ENCODE peak calls at places on chromosomes 7 and 10, in five cellular contexts. Q, R, I, A and D are unnamed samples.

GRCh38 chr10:80259405-80259871 is 30.0 kb downstream of the MAT1A start:
- DNase-seq in Q (no peak), R (no peak), I (no peak), A (no peak), D (no peak)

GRCh38 chr7:69654381-69654780 is 56.1 kb downstream of the AUTS2 start:
- DNase-seq in Q (no peak), R (no peak), I (no peak), A (peak), D (peak)

GRCh38 chr7:98168181-98168903 is 42.9 kb upstream of the BHLHA15 start:
- DNase-seq in Q (no peak), R (peak), I (peak), A (peak), D (peak)

GRCh38 chr10:123061865-123062264 is 53.1 kb downstream of the ACADSB start:
- DNase-seq in Q (no peak), R (no peak), I (no peak), A (no peak), D (no peak)

GRCh38 chr7:13800694-13801448 is 188.6 kb downstream of the ETV1 start:
- DNase-seq in Q (no peak), R (peak), I (peak), A (no peak), D (peak)

GRCh38 chr7:123729217-123729578 is 19.6 kb downstream of the WASL start:
- DNase-seq in Q (no peak), R (no peak), I (no peak), A (no peak), D (no peak)

GRCh38 chr10:84267503-84268126 is 22.8 kb downstream of the RGR start:
- DNase-seq in Q (no peak), R (peak), I (peak), A (peak), D (peak)

GRCh38 chr10:85490431-85490830 is 876.2 kb downstream of the GRID1 start:
- DNase-seq in Q (no peak), R (no peak), I (no peak), A (no peak), D (no peak)

GRCh38 chr10:102657984-102658724 is 13.9 kb downstream of the TRIM8 start:
- DNase-seq in Q (peak), R (no peak), I (no peak), A (no peak), D (peak)

GRCh38 chr7:74404388-74404700 is 49.4 kb upstream of the GTF2IRD1 start:
- DNase-seq in Q (no peak), R (no peak), I (no peak), A (no peak), D (no peak)

GRCh38 chr7:114415054-114415997 is 711 bp downstream of the FOXP2 start:
- DNase-seq in Q (no peak), R (no peak), I (no peak), A (no peak), D (no peak)

GRCh38 chr10:44010873-44011602 is 362.4 kb upstream of the ZNF32 start:
- DNase-seq in Q (no peak), R (peak), I (no peak), A (peak), D (peak)

GRCh38 chr10:69242844-69243212 is 22.7 kb downstream of the HKDC1 start:
- DNase-seq in Q (no peak), R (no peak), I (no peak), A (no peak), D (peak)

GRCh38 chr7:139915864-139916716 is 87.0 kb downstream of the TBXAS1 start:
- DNase-seq in Q (no peak), R (peak), I (peak), A (peak), D (peak)

GRCh38 chr7:11613292-11613930 is 218.6 kb downstream of the THSD7A start:
- DNase-seq in Q (no peak), R (no peak), I (no peak), A (no peak), D (no peak)

GRCh38 chr10:87538092-87538795 is 33.6 kb downstream of the MINPP1 start:
- DNase-seq in Q (no peak), R (no peak), I (no peak), A (no peak), D (peak)

GRCh38 chr7:41058986-41059741 is 643.7 kb downstream of the INHBA start:
- DNase-seq in Q (no peak), R (peak), I (no peak), A (no peak), D (peak)

GRCh38 chr10:115084434-115084833 is 8.7 kb upstream of the ATRNL1 start:
- DNase-seq in Q (no peak), R (no peak), I (no peak), A (no peak), D (no peak)

GRCh38 chr7:28986723-28987122 is 28.6 kb upstream of the TRIL start:
- DNase-seq in Q (no peak), R (no peak), I (peak), A (no peak), D (peak)

GRCh38 chr7:767580-767940 is 40.5 kb upstream of the PRKAR1B start:
- DNase-seq in Q (no peak), R (peak), I (no peak), A (no peak), D (no peak)

GRCh38 chr7:30252885-30253795 is 31.3 kb upstream of the ZNRF2 start:
- DNase-seq in Q (peak), R (peak), I (no peak), A (no peak), D (no peak)

GRCh38 chr10:88528196-88528595 is 54.9 kb downstream of the RNLS start:
- DNase-seq in Q (no peak), R (no peak), I (peak), A (no peak), D (no peak)

GRCh38 chr7:44408596-44408995 is 81.9 kb downstream of the NUDCD3 start:
- DNase-seq in Q (no peak), R (no peak), I (no peak), A (no peak), D (no peak)

GRCh38 chr10:5968037-5968680 is 9.2 kb downstream of the IL15RA start:
- DNase-seq in Q (peak), R (no peak), I (no peak), A (no peak), D (no peak)

GRCh38 chr10:28087675-28088351 is 88.9 kb upstream of the ODAD2 start:
- DNase-seq in Q (no peak), R (peak), I (peak), A (no peak), D (peak)

GRCh38 chr7:1811850-1812692 is 142.0 kb downstream of the ELFN1 start:
- DNase-seq in Q (peak), R (peak), I (no peak), A (peak), D (no peak)

GRCh38 chr7:28096713-28097112 is 83.9 kb downstream of the JAZF1 start:
- DNase-seq in Q (peak), R (no peak), I (peak), A (peak), D (peak)

GRCh38 chr7:87474533-87475358 is 734 bp downstream of the ABCB4 start:
- DNase-seq in Q (no peak), R (no peak), I (peak), A (peak), D (peak)

GRCh38 chr10:119706521-119707278 is 19.1 kb upstream of the INPP5F start:
- DNase-seq in Q (no peak), R (no peak), I (no peak), A (no peak), D (no peak)

GRCh38 chr10:101284171-101285092 is 55.2 kb upstream of the LBX1 start:
- DNase-seq in Q (no peak), R (no peak), I (no peak), A (no peak), D (no peak)

GRCh38 chr7:148334959-148335577 is 255.5 kb upstream of the C7orf33 start:
- DNase-seq in Q (no peak), R (peak), I (no peak), A (no peak), D (no peak)

GRCh38 chr10:121832647-121833046 is 95.2 kb downstream of the ATE1 start:
- DNase-seq in Q (no peak), R (no peak), I (no peak), A (no peak), D (no peak)

GRCh38 chr7:98852826-98853225 is 17.0 kb downstream of the TMEM130 start:
- DNase-seq in Q (no peak), R (no peak), I (peak), A (no peak), D (peak)

GRCh38 chr7:19116121-19117080 is 1.0 kb downstream of the TWIST1 start:
- DNase-seq in Q (peak), R (peak), I (no peak), A (no peak), D (peak)

GRCh38 chr10:69801094-69801433 is 642 bp upstream of the COL13A1 start:
- DNase-seq in Q (peak), R (peak), I (peak), A (peak), D (peak)

GRCh38 chr10:5551531-5552375 is 27.0 kb downstream of the CALML3 start:
- DNase-seq in Q (peak), R (peak), I (no peak), A (no peak), D (no peak)

GRCh38 chr7:4682621-4683042 is 537 bp downstream of the FOXK1 start:
- DNase-seq in Q (peak), R (peak), I (peak), A (peak), D (peak)
- TF ChIP-seq CTCF in Q (no peak), R (no peak), I (no peak), A (no peak), D (no peak)

DNA sequence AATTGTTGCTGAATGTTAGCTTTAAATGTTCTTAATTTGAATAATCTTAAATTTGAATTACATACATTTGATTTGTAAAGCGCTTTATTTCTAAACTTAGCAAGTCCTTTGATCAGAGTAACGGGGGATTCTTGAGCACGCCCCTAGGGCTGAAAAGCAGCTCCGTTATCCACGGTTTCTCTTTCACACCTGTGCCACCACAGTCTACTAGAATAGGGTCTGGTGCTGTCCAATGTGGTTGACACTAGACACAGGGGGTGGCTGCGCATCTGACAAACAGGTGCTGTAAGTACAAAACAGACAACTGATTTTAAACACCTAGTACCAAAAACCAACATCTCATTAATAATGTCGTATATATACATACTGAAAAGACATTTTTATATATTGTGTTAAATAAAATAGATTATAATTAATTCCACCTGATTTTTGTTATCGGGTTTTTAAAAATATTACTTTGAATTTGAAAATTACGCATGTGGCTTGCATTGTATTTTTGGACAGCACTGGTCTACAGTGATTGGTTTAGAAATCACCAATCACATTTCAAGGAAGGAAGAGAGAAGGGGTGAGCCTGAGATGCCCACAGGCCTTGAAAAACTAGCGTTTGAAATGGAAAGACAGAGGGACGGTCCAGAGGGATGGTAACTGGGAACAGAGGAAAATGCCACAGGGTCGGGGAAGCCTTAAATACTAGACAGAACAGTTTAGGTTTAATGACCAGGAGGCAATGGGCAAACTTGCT is 7.3 kb downstream of the SEPHS1 start:
- DNase-seq in Q (no peak), R (no peak), I (no peak), A (peak), D (no peak)
- TF ChIP-seq CTCF in Q (no peak), R (no peak), I (no peak), A (no peak), D (no peak)

DNA sequence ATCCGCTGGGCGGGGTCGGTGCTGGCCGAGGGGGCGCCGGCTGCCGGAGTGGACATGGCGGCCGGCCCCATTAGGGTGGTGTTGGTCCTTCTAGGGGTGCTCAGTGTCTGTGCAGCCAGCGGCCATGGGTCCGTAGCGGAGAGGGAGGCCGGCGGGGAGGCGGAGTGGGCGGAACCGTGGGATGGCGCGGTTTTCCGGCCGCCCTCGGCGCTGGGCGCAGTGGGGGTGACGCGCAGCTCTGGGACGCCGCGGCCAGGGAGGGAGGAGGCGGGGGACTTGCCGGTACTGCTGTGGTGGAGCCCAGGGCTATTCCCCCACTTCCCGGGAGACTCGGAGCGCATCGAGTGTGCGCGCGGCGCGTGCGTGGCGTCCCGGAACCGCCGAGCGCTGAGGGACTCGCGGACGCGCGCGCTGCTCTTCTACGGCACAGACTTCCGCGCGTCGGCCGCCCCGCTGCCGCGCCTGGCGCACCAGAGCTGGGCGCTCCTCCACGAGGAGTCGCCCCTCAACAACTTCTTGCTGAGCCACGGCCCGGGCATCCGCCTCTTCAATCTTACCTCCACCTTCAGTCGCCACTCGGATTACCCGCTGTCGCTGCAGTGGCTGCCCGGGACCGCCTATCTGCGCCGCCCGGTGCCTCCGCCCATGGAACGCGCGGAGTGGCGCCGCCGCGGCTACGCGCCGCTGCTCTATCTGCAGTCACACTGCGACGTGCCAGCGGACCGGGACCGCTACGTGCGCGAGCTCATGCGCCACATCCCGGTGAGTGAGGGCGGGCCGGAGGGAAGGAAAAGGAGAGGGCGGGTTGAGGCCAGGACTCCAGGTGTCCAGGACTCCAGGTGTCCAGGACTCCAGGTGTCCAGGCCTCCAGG is 9.3 kb upstream of the CHCHD1 start:
- DNase-seq in Q (peak), R (peak), I (peak), A (peak), D (peak)
- TF ChIP-seq CTCF in Q (no peak), R (no peak), I (peak), A (peak), D (no peak)

GRCh38 chr7:37208528-37208927 is 240.1 kb downstream of the ELMO1 start:
- DNase-seq in Q (peak), R (peak), I (peak), A (peak), D (peak)
- TF ChIP-seq CTCF in Q (peak), R (peak), I (peak), A (peak), D (peak)

GRCh38 chr7:101900103-101900502 is 82.7 kb downstream of the CUX1 start:
- DNase-seq in Q (peak), R (peak), I (peak), A (no peak), D (no peak)
- TF ChIP-seq CTCF in Q (no peak), R (no peak), I (peak), A (no peak), D (no peak)

GRCh38 chr7:142485617-142486226 is 227.9 kb upstream of the PRSS58 start:
- DNase-seq in Q (no peak), R (no peak), I (no peak), A (no peak), D (no peak)
- TF ChIP-seq CTCF in Q (no peak), R (peak), I (peak), A (peak), D (peak)

DNA sequence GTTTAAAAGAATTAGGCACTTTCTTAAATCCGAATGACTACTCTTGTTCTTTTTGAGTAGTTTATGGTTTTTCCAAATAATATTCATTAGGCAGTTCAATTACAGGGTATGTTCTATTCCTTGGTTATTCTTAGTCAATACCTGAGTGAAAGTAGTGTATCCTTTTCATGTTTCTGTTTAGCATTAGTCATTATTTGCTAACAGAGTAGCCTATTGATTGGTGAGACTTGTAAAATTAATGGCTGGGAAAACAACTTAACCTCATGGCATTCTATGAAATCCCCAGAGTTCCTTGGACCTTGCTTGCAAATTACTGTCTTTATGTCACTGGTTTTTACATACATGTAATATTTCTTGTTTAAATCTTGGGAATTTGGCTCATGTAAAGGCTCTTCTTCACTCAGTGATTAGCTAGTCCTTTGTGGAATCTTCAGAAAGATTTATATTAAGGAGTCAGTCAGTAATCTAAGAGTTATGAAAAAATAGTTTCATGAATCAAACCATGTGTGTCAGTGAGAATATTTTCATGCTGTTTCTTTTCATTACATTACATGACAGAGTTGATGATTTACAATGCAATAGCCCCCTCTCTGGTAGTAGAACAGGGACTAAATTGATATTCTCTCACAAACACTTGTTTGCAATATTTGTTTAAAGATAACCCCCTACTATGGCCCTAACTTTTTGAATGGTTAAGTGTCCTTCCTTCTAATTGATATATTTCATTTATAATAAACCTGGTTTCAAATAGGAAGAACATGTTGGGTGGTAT is 81.5 kb upstream of the LRRTM3 start:
- DNase-seq in Q (no peak), R (no peak), I (no peak), A (no peak), D (no peak)
- TF ChIP-seq CTCF in Q (no peak), R (no peak), I (peak), A (no peak), D (no peak)